ENCODE peak calls at places on chromosomes 4 and X, in six cellular contexts. F is heart right ventricle; J is omental fat pad; K is stimulated activated CD8-positive, alpha-beta memory T cell treated with anti-CD3 and anti-CD28 coated beads, Interleukin-15, amount 100 ng/mL, for 4 hours; X is AG09309; O is skeletal muscle cell. Z is an unnamed sample.

GRCh38 chr4:126784966-126785580 is 847.7 kb upstream of the INTU start:
- DNase-seq in F (no peak), J (no peak), K (no peak), X (no peak), O (no peak), Z (no peak)

GRCh38 chr4:92516450-92516849 is 212.7 kb downstream of the GRID2 start:
- DNase-seq in F (no peak), J (no peak), K (no peak), X (no peak), O (no peak), Z (no peak)

GRCh38 chr4:113169368-113169767 is 119.9 kb downstream of the ANK2 start:
- DNase-seq in F (no peak), J (no peak), K (no peak), X (no peak), O (no peak), Z (no peak)

GRCh38 chr4:129747756-129748155 is 651.8 kb downstream of the C4orf33 start:
- DNase-seq in F (no peak), J (no peak), K (no peak), X (no peak), O (no peak), Z (no peak)

GRCh38 chrX:108091878-108092291 is 307 bp downstream of the ATG4A start:
- DNase-seq in F (no peak), J (no peak), K (peak), X (no peak), O (no peak), Z (no peak)

GRCh38 chrX:14496674-14497073 is 32.7 kb upstream of the GLRA2 start:
- DNase-seq in F (no peak), J (no peak), K (no peak), X (no peak), O (no peak), Z (no peak)

GRCh38 chr4:16942491-16942890 is 44.0 kb upstream of the LDB2 start:
- DNase-seq in F (no peak), J (no peak), K (no peak), X (no peak), O (no peak), Z (no peak)

GRCh38 chr4:70992354-70992753 is 1.1 kb upstream of the DCK start:
- DNase-seq in F (no peak), J (no peak), K (no peak), X (no peak), O (no peak), Z (no peak)

GRCh38 chr4:98293089-98293887 is 32.1 kb downstream of the RAP1GDS1 start:
- DNase-seq in F (no peak), J (no peak), K (no peak), X (no peak), O (no peak), Z (no peak)

GRCh38 chr4:173014836-173015235 is 153.8 kb upstream of the GALNT7 start:
- DNase-seq in F (no peak), J (no peak), K (no peak), X (no peak), O (no peak), Z (no peak)

GRCh38 chrX:19709812-19710518 is 177.4 kb downstream of the SH3KBP1 start:
- DNase-seq in F (no peak), J (no peak), K (no peak), X (peak), O (peak), Z (peak)

GRCh38 chrX:111444881-111445280 is 32.9 kb upstream of the DCX start:
- DNase-seq in F (no peak), J (no peak), K (no peak), X (no peak), O (no peak), Z (no peak)

GRCh38 chr4:185542626-185543336 is 7.5 kb upstream of the PDLIM3 start:
- DNase-seq in F (peak), J (no peak), K (no peak), X (no peak), O (no peak), Z (no peak)

GRCh38 chrX:40415675-40416074 is 165.1 kb upstream of the ATP6AP2 start:
- DNase-seq in F (no peak), J (no peak), K (no peak), X (no peak), O (no peak), Z (no peak)

GRCh38 chr4:80237992-80238391 is 28.5 kb upstream of the FGF5 start:
- DNase-seq in F (no peak), J (no peak), K (no peak), X (peak), O (peak), Z (peak)

GRCh38 chr4:46931981-46932380 is 22.9 kb upstream of the COX7B2 start:
- DNase-seq in F (no peak), J (no peak), K (no peak), X (no peak), O (peak), Z (peak)

GRCh38 chr4:165625281-165625680 is 246.5 kb downstream of the CPE start:
- DNase-seq in F (no peak), J (no peak), K (no peak), X (no peak), O (no peak), Z (no peak)

Z was measured in stromal cell of bone marrow.